ENCODE peak calls at places on chromosomes 6 and 20, in eight cellular contexts. L is uterus; V is heart right ventricle; O is HTR-8/SVneo; Q is stimulated activated effector memory CD8-positive, alpha-beta T cell treated with anti-CD3 and anti-CD28 coated beads, Interleukin-12 subunit alpha, Interleukin-12 subunit beta, amount 100 ng/mL, for 72 hours; W is NCI-H460; H is osteoblast; T is adipocyte. M is an unnamed sample.

GRCh38 chr20:41172296-41173140 is 35.2 kb downstream of the PLCG1 start:
- DNase-seq in W (no peak), V (peak; percentile 14), O (no peak), H (peak; percentile 75), Q (no peak), T (no peak), L (peak; percentile 31), M (no peak)

GRCh38 chr20:63431944-63432343 is 40.5 kb downstream of the KCNQ2 start:
- DNase-seq in V (no peak), W (no peak), L (no peak), H (no peak), O (no peak), T (no peak), Q (no peak), M (no peak)

GRCh38 chr20:16810216-16810615 is 62.1 kb downstream of the OTOR start:
- DNase-seq in O (no peak), W (no peak), T (no peak), H (no peak), V (no peak), L (no peak), Q (no peak), M (no peak)

GRCh38 chr20:11454966-11455799 is 462.5 kb upstream of the BTBD3 start:
- DNase-seq in W (peak; percentile 52), V (no peak), L (no peak), T (peak; percentile 69), Q (no peak), O (peak; percentile 72), H (no peak), M (peak; percentile 39)

GRCh38 chr20:46255440-46256104 is 52.7 kb downstream of the CDH22 start:
- DNase-seq in L (peak; percentile 45), T (no peak), H (peak; percentile 87), O (peak; percentile 53), W (no peak), Q (no peak), V (peak; percentile 71), M (no peak)

GRCh38 chr6:130598021-130598989 is 228.9 kb upstream of the SMLR1 start:
- DNase-seq in T (peak; percentile 8), W (no peak), L (no peak), O (no peak), Q (no peak), V (no peak), H (no peak), M (no peak)

GRCh38 chr6:16338577-16339262 is 100.3 kb downstream of the GMPR start:
- DNase-seq in L (peak; percentile 89), W (peak; percentile 17), O (peak; percentile 83), H (peak; percentile 98), Q (no peak), T (peak; percentile 98), V (peak; percentile 51), M (peak; percentile 100)

GRCh38 chr6:96613291-96613999 is 50.5 kb downstream of the FHL5 start:
- DNase-seq in L (no peak), H (no peak), V (no peak), T (no peak), O (no peak), Q (no peak), W (no peak), M (no peak)

GRCh38 chr6:35218021-35218420 is 4.3 kb downstream of the SCUBE3 start:
- DNase-seq in T (peak; percentile 40), L (no peak), V (no peak), W (no peak), H (peak; percentile 90), O (no peak), Q (no peak), M (peak; percentile 16)

GRCh38 chr6:122020588-122021271 is 378.7 kb upstream of the HSF2 start:
- DNase-seq in Q (no peak), W (no peak), O (no peak), T (no peak), H (no peak), V (no peak), L (no peak), M (no peak)

GRCh38 chr6:125793280-125793679 is 2.5 kb downstream of the NCOA7 start:
- DNase-seq in V (peak; percentile 28), L (no peak), O (no peak), T (peak; percentile 53), Q (no peak), W (no peak), H (no peak), M (no peak)

GRCh38 chr20:37395921-37396519 is 50.1 kb downstream of the SRC start:
- DNase-seq in V (no peak), H (peak; percentile 58), L (no peak), O (no peak), Q (no peak), W (no peak), T (no peak), M (no peak)

GRCh38 chr6:81051952-81052351 is 700.5 kb downstream of the TENT5A start:
- DNase-seq in Q (no peak), W (no peak), T (no peak), H (no peak), L (no peak), O (no peak), V (no peak), M (no peak)

GRCh38 chr6:70652216-70652615 is 15.5 kb upstream of the SMAP1 start:
- DNase-seq in H (no peak), L (no peak), T (no peak), Q (no peak), V (no peak), W (no peak), O (no peak), M (no peak)

GRCh38 chr6:64220776-64221175 is 585.2 kb downstream of the PHF3 start:
- DNase-seq in W (no peak), O (no peak), T (no peak), Q (no peak), L (no peak), H (no peak), V (no peak), M (no peak)

GRCh38 chr6:10424005-10424404 is 9.1 kb upstream of the TFAP2A start:
- DNase-seq in O (no peak), T (no peak), Q (no peak), V (no peak), W (no peak), H (no peak), L (no peak), M (no peak)

GRCh38 chr20:15992564-15992963 is 580.7 kb downstream of the KIF16B start:
- DNase-seq in L (no peak), Q (no peak), T (peak; percentile 5), W (no peak), H (no peak), V (no peak), O (no peak), M (no peak)

GRCh38 chr6:125749864-125750691 is 646 bp downstream of the HEY2 start:
- DNase-seq in Q (no peak), O (peak; percentile 4), V (peak; percentile 43), T (no peak), L (no peak), H (no peak), W (no peak), M (no peak)

GRCh38 chr20:58408603-58409246 is 19.7 kb downstream of the VAPB start:
- DNase-seq in T (no peak), O (peak; percentile 75), Q (no peak), V (no peak), L (no peak), W (no peak), H (peak; percentile 71), M (no peak)

M was measured in fibroblast of gingiva.